ENCODE peak calls at places on chromosomes 7 and 10, in six cellular contexts. U, P, F, I, W and S are unnamed samples.

GRCh38 chr10:3126741-3127342 is 45.7 kb downstream of the PITRM1 start:
- DNase-seq in I (no peak), P (no peak), F (peak; percentile 63), U (no peak), W (no peak), S (no peak)

GRCh38 chr10:78047314-78047891 is 13.7 kb downstream of the RPS24 start:
- DNase-seq in U (peak; percentile 79), W (peak; percentile 82), I (peak; percentile 87), P (peak; percentile 89), F (peak; percentile 50), S (peak; percentile 93)

GRCh38 chr7:105885386-105886111 is 9.2 kb upstream of the ATXN7L1 start:
- DNase-seq in U (no peak), F (no peak), P (no peak), W (peak; percentile 24), I (no peak), S (no peak)

GRCh38 chr7:24812313-24812945 is 55.2 kb upstream of the GSDME start:
- DNase-seq in U (peak; percentile 66), W (peak; percentile 32), I (peak; percentile 69), F (no peak), P (peak; percentile 66), S (peak; percentile 67)

GRCh38 chr7:157785021-157785441 is 448.2 kb downstream of the DNAJB6 start:
- DNase-seq in W (no peak), F (no peak), I (no peak), P (no peak), U (no peak), S (no peak)

GRCh38 chr7:47982610-47983009 is 3.2 kb upstream of the HUS1 start:
- DNase-seq in I (no peak), W (no peak), P (no peak), U (no peak), F (no peak), S (no peak)

GRCh38 chr10:95697429-95697828 is 3.7 kb upstream of the TCTN3 start:
- DNase-seq in I (no peak), P (no peak), F (no peak), U (no peak), W (no peak), S (no peak)

GRCh38 chr10:10869592-10869991 is 148.1 kb upstream of the CELF2 start:
- DNase-seq in W (no peak), F (peak; percentile 22), I (no peak), U (no peak), P (no peak), S (no peak)

GRCh38 chr7:154867068-154867467 is 135.9 kb downstream of the PAXIP1 start:
- DNase-seq in W (no peak), P (no peak), F (no peak), I (no peak), U (no peak), S (no peak)

GRCh38 chr7:122412886-122413285 is 108.3 kb upstream of the FEZF1 start:
- DNase-seq in U (no peak), F (no peak), W (no peak), P (no peak), I (no peak), S (no peak)

GRCh38 chr10:21925851-21926250 is 77.7 kb downstream of the DNAJC1 start:
- DNase-seq in W (no peak), I (no peak), F (no peak), U (no peak), P (no peak), S (no peak)

DNA sequence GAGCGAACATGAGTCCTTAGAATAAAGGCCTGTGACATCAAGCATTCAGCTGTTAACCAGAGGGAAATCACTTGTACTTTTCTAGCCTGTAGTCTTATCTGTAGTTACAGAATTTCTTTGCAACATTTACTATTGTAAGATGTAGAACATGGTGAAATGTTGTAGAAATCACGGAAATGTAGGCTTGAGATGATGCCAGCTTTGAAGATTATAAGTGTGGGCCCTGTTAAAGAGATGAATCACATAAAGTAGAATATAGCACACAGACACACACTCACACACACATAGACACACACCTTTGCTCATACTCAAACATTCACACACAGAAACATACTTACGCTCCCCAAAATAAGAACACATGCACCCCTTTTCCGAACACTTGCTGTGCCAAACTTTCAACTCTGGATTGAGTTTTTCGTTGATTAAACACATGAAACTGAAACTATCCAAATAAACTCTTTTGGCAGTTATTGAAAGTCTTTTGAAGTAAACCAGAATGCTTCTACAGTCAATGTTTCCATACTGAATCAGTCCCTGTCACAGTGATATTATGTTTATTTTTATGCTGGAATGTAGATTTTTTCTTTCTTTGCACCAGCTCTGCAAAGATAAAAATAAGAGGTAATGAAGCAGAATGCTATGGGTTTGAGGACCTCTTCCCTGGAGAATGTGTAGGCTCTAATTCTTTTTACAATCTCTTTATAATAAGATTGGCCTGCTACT is 230.3 kb upstream of the MEOX2 start:
- DNase-seq in P (no peak), W (no peak), F (peak; percentile 6), I (no peak), U (no peak), S (no peak)
- H3K4me3 ChIP-seq in P (no peak overlapping the region), W (no peak overlapping the region), F (no peak overlapping the region), I (no peak overlapping the region), U (no peak overlapping the region), S (no peak overlapping the region)

DNA sequence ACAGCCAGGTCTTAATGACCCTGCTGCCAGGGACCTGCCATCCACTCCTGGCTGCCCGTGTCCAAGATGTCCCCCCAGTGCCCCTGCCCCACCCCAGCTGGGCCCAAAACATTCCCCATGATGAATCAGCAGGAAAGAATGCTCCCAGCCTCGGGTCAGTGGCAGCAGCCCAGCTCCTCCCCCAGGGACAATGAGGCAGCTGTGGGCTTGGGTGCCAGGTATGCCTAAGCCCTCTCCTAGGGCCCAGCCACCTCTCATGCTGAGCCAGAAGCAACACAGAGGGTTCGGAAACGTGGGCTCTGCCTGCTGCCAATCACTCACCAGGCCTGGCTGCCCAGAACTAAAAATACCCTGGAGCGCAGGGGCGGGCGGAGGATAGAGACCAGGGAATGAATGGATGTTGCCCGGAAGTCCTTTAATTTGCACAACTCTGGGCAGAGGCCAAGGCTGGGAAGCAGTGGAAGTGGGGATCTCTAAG is 1.5 kb upstream of the LOXL4 start:
- DNase-seq in U (no peak), F (peak; percentile 83), I (no peak), P (no peak), W (no peak), S (peak; percentile 30)
- H3K4me3 ChIP-seq in U (no peak overlapping the region), F (no peak overlapping the region), I (no peak overlapping the region), P (no peak overlapping the region), W (no peak overlapping the region), S (no peak overlapping the region)

GRCh38 chr7:134995239-134996096 is 9.2 kb downstream of the AGBL3 start:
- DNase-seq in P (no peak), W (no peak), I (no peak), F (no peak), U (no peak), S (no peak)

GRCh38 chr7:134988161-134988560 is 1.9 kb downstream of the AGBL3 start:
- DNase-seq in U (no peak), I (no peak), F (no peak), W (no peak), P (no peak), S (peak; percentile 8)

GRCh38 chr7:134993877-134994456 is 7.7 kb downstream of the AGBL3 start:
- DNase-seq in I (no peak), W (no peak), U (no peak), P (no peak), F (no peak), S (no peak)

GRCh38 chr7:134992626-134993179 is 6.4 kb downstream of the AGBL3 start:
- DNase-seq in I (no peak), U (no peak), P (no peak), F (no peak), W (no peak), S (no peak)

GRCh38 chr7:134991469-134992339 is 5.4 kb downstream of the AGBL3 start:
- DNase-seq in I (no peak), F (no peak), P (no peak), W (no peak), U (no peak), S (no peak)
- H3K4me3 ChIP-seq in I (no peak overlapping the region), F (no peak overlapping the region), P (no peak overlapping the region), W (no peak overlapping the region), U (no peak overlapping the region), S (no peak overlapping the region)

GRCh38 chr7:6392712-6393666 is 54.8 kb downstream of the DAGLB start:
- DNase-seq in W (no peak), F (peak; percentile 51), U (no peak), P (peak; percentile 89), I (no peak), S (no peak)

GRCh38 chr7:6395898-6396582 is 51.7 kb downstream of the DAGLB start:
- DNase-seq in I (no peak), F (no peak), W (no peak), U (no peak), P (no peak), S (no peak)

GRCh38 chr7:6394114-6394513 is 53.6 kb downstream of the DAGLB start:
- DNase-seq in U (no peak), F (no peak), W (no peak), I (no peak), P (no peak), S (no peak)

GRCh38 chr7:6389728-6390127 is 58.0 kb downstream of the DAGLB start:
- DNase-seq in I (no peak), F (no peak), U (no peak), P (no peak), W (no peak), S (no peak)

GRCh38 chr7:6393667-6394056 is 54.1 kb downstream of the DAGLB start:
- DNase-seq in I (no peak), U (no peak), P (no peak), F (no peak), W (no peak), S (no peak)
- H3K4me3 ChIP-seq in I (no peak overlapping the region), U (no peak overlapping the region), P (no peak overlapping the region), F (no peak overlapping the region), W (no peak overlapping the region), S (no peak overlapping the region)

DNA sequence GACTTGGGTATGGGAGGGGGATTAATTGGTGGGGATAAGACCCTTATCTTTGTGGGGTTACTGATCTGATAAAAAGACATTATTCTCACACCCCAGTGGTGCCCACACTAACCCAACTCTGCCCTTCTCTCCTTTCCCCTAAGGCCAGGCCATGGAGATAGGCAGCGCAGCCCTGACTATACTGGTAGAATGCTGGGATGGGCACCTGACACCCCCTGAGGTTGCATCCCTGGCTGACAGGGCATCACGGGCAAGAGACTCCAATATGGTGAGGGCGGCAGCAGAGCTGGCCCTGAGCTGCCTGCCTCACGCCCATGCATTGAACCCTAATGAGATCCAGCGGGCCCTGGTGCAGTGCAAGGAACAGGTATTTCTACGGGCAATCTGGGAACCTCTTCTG is 12.7 kb downstream of the ZSWIM8 start:
- DNase-seq in W (no peak), I (no peak), U (no peak), P (no peak), F (no peak), S (no peak)
- H3K4me3 ChIP-seq in W (no peak overlapping the region), I (no peak overlapping the region), U (no peak overlapping the region), P (no peak overlapping the region), F (no peak overlapping the region), S (no peak overlapping the region)

GRCh38 chr7:150740053-150740452 is 2.8 kb downstream of the GIMAP5 start:
- DNase-seq in P (no peak), W (no peak), F (no peak), U (no peak), I (no peak), S (no peak)

GRCh38 chr7:150738092-150739044 is 1.1 kb downstream of the GIMAP5 start:
- DNase-seq in I (no peak), U (no peak), W (peak; percentile 65), P (no peak), F (no peak), S (no peak)

GRCh38 chr7:150737265-150738055 is at the start of gene GIMAP5:
- DNase-seq in W (peak; percentile 68), F (no peak), I (no peak), P (no peak), U (no peak), S (no peak)

GRCh38 chr7:150736864-150737263 is 354 bp upstream of the GIMAP5 start:
- DNase-seq in I (no peak), U (no peak), F (no peak), P (no peak), W (no peak), S (no peak)

GRCh38 chr7:150739045-150739432 is 1.8 kb downstream of the GIMAP5 start:
- DNase-seq in F (no peak), U (no peak), P (no peak), I (no peak), W (no peak), S (no peak)
- H3K4me3 ChIP-seq in F (no peak overlapping the region), U (no peak overlapping the region), P (peak overlapping the region; percentile 52), I (no peak overlapping the region), W (peak overlapping the region; percentile 50), S (no peak overlapping the region)